ENCODE peak calls at places on chromosomes 12 and 14, in six cellular contexts. C is GM23338, R is neural progenitor cell, H is GM23248, X is SK-N-SH, V is hepatocyte. A is an unnamed sample.

GRCh38 chr12:23803547-23803946 is 145.9 kb downstream of the SOX5 start:
- DNase-seq in C (no peak), R (no peak), H (no peak), X (no peak), V (no peak), A (no peak)

GRCh38 chr12:93079976-93080375 is 150.9 kb upstream of the EEA1 start:
- DNase-seq in C (no peak), R (no peak), H (no peak), X (no peak), V (no peak), A (no peak)

GRCh38 chr12:49098035-49098451 is 3.4 kb upstream of the DHH start:
- DNase-seq in C (peak), R (peak), H (peak), X (peak), V (peak), A (no peak)

GRCh38 chr12:116609715-116610114 is 50.5 kb downstream of the MAP1LC3B2 start:
- DNase-seq in C (peak), R (peak), H (peak), X (no peak), V (no peak), A (no peak)

GRCh38 chr14:24837280-24838046 is 203.5 kb upstream of the GZMB start:
- DNase-seq in C (no peak), R (no peak), H (peak), X (no peak), V (no peak), A (no peak)

GRCh38 chr14:96914729-96915128 is 117.5 kb downstream of the VRK1 start:
- DNase-seq in C (no peak), R (no peak), H (no peak), X (no peak), V (no peak), A (no peak)

GRCh38 chr14:91329615-91330014 is 85.1 kb upstream of the GPR68 start:
- DNase-seq in C (no peak), R (no peak), H (no peak), X (no peak), V (no peak), A (no peak)

GRCh38 chr14:65431951-65432350 is 19.4 kb downstream of the FUT8 start:
- DNase-seq in C (no peak), R (no peak), H (peak), X (no peak), V (no peak), A (no peak)

GRCh38 chr12:38282886-38283285 is 33.7 kb upstream of the ALG10B start:
- DNase-seq in C (no peak), R (no peak), H (peak), X (no peak), V (no peak), A (peak)

GRCh38 chr12:120041386-120042231 is 52.6 kb downstream of the BICDL1 start:
- DNase-seq in C (peak), R (no peak), H (no peak), X (no peak), V (no peak), A (no peak)

GRCh38 chr14:98665019-98665418 is 607.0 kb downstream of the BCL11B start:
- DNase-seq in C (peak), R (no peak), H (no peak), X (no peak), V (no peak), A (no peak)

GRCh38 chr14:88553886-88554457 is 835 bp downstream of the PTPN21 start:
- DNase-seq in C (peak), R (no peak), H (peak), X (no peak), V (no peak), A (no peak)

GRCh38 chr12:95774311-95775045 is 16.1 kb downstream of the NTN4 start:
- DNase-seq in C (no peak), R (no peak), H (peak), X (no peak), V (no peak), A (no peak)
- H3K27ac ChIP-seq in C (no peak), R (no peak), H (peak), X (no peak), V (no peak), A (no peak)

GRCh38 chr14:93135399-93135798 is 19.7 kb upstream of the ITPK1 start:
- DNase-seq in C (no peak), R (no peak), H (no peak), X (no peak), V (no peak), A (no peak)
- TF ChIP-seq EZH2phosphoT487 in C (no peak), R (no peak), H (no peak), X (no peak), V (no peak), A (no peak)

GRCh38 chr12:124518051-124518932 is 49.1 kb downstream of the NCOR2 start:
- DNase-seq in C (no peak), R (peak), H (peak), X (peak), V (peak), A (peak)

GRCh38 chr12:124515981-124516380 is 51.4 kb downstream of the NCOR2 start:
- DNase-seq in C (no peak), R (no peak), H (no peak), X (no peak), V (no peak), A (no peak)

GRCh38 chr12:124517260-124518050 is 50.0 kb downstream of the NCOR2 start:
- DNase-seq in C (no peak), R (no peak), H (peak), X (peak), V (peak), A (no peak)

GRCh38 chr12:124514996-124515932 is 52.1 kb downstream of the NCOR2 start:
- DNase-seq in C (no peak), R (no peak), H (no peak), X (no peak), V (no peak), A (no peak)

GRCh38 chr12:124516850-124517249 is 50.6 kb downstream of the NCOR2 start:
- DNase-seq in C (no peak), R (no peak), H (no peak), X (no peak), V (no peak), A (no peak)
- H3K27ac ChIP-seq in C (peak), R (peak), H (peak), X (peak), V (peak), A (peak)

GRCh38 chr12:98645572-98646067 is 530 bp downstream of the APAF1 start:
- DNase-seq in C (peak), R (peak), H (peak), X (no peak), V (peak), A (no peak)
- TF ChIP-seq EZH2phosphoT487 in C (no peak), R (no peak), H (no peak), X (no peak), V (no peak), A (no peak)

GRCh38 chr12:19436931-19437330 is 2.4 kb upstream of the AEBP2 start:
- DNase-seq in C (no peak), R (no peak), H (no peak), X (no peak), V (no peak), A (no peak)

GRCh38 chr12:19440916-19441315 is 1.6 kb downstream of the AEBP2 start:
- DNase-seq in C (no peak), R (no peak), H (peak), X (no peak), V (no peak), A (no peak)

GRCh38 chr12:19437996-19438395 is 1.3 kb upstream of the AEBP2 start:
- DNase-seq in C (peak), R (peak), H (no peak), X (no peak), V (no peak), A (no peak)

GRCh38 chr12:19440019-19440858 is 947 bp downstream of the AEBP2 start:
- DNase-seq in C (peak), R (peak), H (peak), X (peak), V (peak), A (peak)

GRCh38 chr12:19439059-19440018 is at the start of gene AEBP2:
- DNase-seq in C (peak), R (peak), H (peak), X (peak), V (peak), A (peak)
- H3K27ac ChIP-seq in C (peak), R (peak), H (peak), X (peak), V (peak), A (peak)

GRCh38 chr14:106490442-106490841 is 964.1 kb downstream of the TMEM121 start:
- DNase-seq in C (no peak), R (no peak), H (no peak), X (no peak), V (no peak), A (no peak)

GRCh38 chr14:106493962-106494823 is 967.8 kb downstream of the TMEM121 start:
- DNase-seq in C (no peak), R (no peak), H (no peak), X (no peak), V (no peak), A (no peak)

GRCh38 chr14:106489112-106489881 is 962.9 kb downstream of the TMEM121 start:
- DNase-seq in C (no peak), R (no peak), H (no peak), X (no peak), V (no peak), A (no peak)

GRCh38 chr14:106488293-106488692 is 961.9 kb downstream of the TMEM121 start:
- DNase-seq in C (no peak), R (no peak), H (no peak), X (no peak), V (no peak), A (no peak)

GRCh38 chr14:106491851-106492250 is 965.5 kb downstream of the TMEM121 start:
- DNase-seq in C (peak), R (no peak), H (peak), X (no peak), V (no peak), A (no peak)
- TF ChIP-seq EZH2phosphoT487 in C (no peak), R (no peak), H (no peak), X (no peak), V (no peak), A (no peak)

GRCh38 chr14:32476532-32476931 is 147.4 kb downstream of the AKAP6 start:
- DNase-seq in C (no peak), R (no peak), H (no peak), X (no peak), V (no peak), A (no peak)

GRCh38 chr14:32473476-32473875 is 144.4 kb downstream of the AKAP6 start:
- DNase-seq in C (peak), R (no peak), H (peak), X (no peak), V (peak), A (no peak)

GRCh38 chr14:32478027-32478426 is 148.9 kb downstream of the AKAP6 start:
- DNase-seq in C (no peak), R (no peak), H (peak), X (peak), V (no peak), A (no peak)

GRCh38 chr14:32480337-32480736 is 151.2 kb downstream of the AKAP6 start:
- DNase-seq in C (no peak), R (no peak), H (peak), X (no peak), V (no peak), A (no peak)

GRCh38 chr14:32477406-32477805 is 148.3 kb downstream of the AKAP6 start:
- DNase-seq in C (no peak), R (no peak), H (no peak), X (no peak), V (no peak), A (no peak)
- H3K27ac ChIP-seq in C (no peak), R (no peak), H (peak), X (peak), V (no peak), A (no peak)

GRCh38 chr14:60753264-60754126 is 18.9 kb downstream of the MNAT1 start:
- DNase-seq in C (no peak), R (no peak), H (no peak), X (no peak), V (no peak), A (no peak)
- TF ChIP-seq EZH2phosphoT487 in C (no peak), R (no peak), H (no peak), X (no peak), V (no peak), A (no peak)

DNA sequence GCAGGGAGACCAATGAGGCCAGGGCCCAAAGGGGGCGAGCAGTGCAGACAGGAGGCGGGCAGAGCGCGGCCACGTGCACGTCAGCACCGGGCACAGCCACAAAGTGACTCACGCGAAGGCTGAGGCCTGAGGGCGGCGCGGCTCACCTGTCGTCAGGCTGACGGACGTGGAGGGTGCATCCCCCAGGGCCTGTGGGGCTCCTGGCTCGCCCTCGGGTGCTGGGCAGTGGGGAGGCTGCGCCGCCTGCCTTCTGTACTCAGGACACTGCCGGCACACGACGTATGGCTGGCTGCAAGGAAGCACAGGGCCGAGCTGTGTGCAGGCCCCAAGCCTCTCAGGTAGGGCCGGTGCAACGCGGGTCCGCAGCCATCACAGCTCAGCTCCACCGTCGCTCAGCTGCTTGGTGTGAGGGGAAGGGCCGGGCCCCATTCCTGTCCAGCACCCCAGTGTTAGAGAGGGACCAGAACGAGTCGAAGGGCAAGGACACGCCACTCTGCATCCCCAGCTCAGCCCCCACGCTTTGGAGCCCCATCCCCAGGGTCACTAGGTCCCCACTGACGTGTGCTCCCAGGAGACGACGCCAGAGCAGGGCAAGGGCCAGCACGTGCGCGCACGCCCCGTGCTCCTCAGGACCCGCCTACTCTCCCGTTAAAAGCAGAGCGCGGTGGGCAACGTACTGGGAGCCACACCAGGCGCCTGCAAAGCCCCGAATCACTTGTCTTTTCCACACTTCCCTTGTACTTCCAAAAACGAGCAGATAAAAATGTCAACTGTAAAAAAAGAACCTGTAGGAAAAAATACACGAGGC is 24.8 kb upstream of the GOLGA3 start:
- DNase-seq in C (no peak), R (no peak), H (no peak), X (no peak), V (no peak), A (no peak)
- H3K27ac ChIP-seq in C (no peak), R (no peak), H (no peak), X (no peak), V (no peak), A (no peak)